ENCODE peak calls at places on chromosomes 12 and 14, in nine cellular contexts. U is neural progenitor cell, L is choroid plexus epithelial cell, P is natural killer cell, I is HFFc6, E is adrenal gland, D is endothelial cell, G is left ventricle myocardium inferior, J is lower lobe of right lung. W is an unnamed sample.

GRCh38 chr14:60184597-60185555 is 19.7 kb upstream of the DHRS7 start:
- DNase-seq in U (no peak), P (no peak), I (no peak), G (no peak), L (no peak), D (no peak), J (no peak), E (no peak), W (no peak)

GRCh38 chr12:41962171-41962572 is 182.5 kb downstream of the GXYLT1 start:
- DNase-seq in E (no peak), J (no peak), U (no peak), D (no peak), I (no peak), G (peak; percentile 25), L (no peak), P (no peak), W (no peak)

GRCh38 chr12:66678640-66679268 is at the start of gene GRIP1:
- DNase-seq in G (no peak), P (no peak), U (peak; percentile 61), L (no peak), I (no peak), D (no peak), J (no peak), E (no peak), W (no peak)

GRCh38 chr14:105155681-105156413 is 12.7 kb downstream of the JAG2 start:
- DNase-seq in J (no peak), E (no peak), U (no peak), P (no peak), G (no peak), D (no peak), I (no peak), L (no peak), W (no peak)

GRCh38 chr14:69673578-69674305 is 62.3 kb downstream of the SUSD6 start:
- DNase-seq in L (no peak), I (no peak), G (no peak), P (no peak), J (no peak), D (no peak), E (no peak), U (no peak), W (no peak)

GRCh38 chr12:96197503-96198272 is 3.5 kb downstream of the ELK3 start:
- DNase-seq in U (no peak), D (no peak), L (peak; percentile 90), I (peak; percentile 97), P (no peak), E (no peak), J (no peak), G (no peak), W (no peak)

GRCh38 chr14:20035449-20035848 is 389 bp downstream of the OR4K13 start:
- DNase-seq in P (no peak), I (no peak), D (no peak), E (no peak), L (no peak), G (no peak), U (no peak), J (no peak), W (no peak)

GRCh38 chr14:102785598-102785963 is 8.3 kb downstream of the TRAF3 start:
- DNase-seq in E (no peak), P (no peak), U (no peak), I (no peak), D (no peak), G (no peak), J (no peak), L (no peak), W (no peak)

GRCh38 chr14:89384023-89384422 is 33.0 kb downstream of the FOXN3 start:
- DNase-seq in I (no peak), P (no peak), U (no peak), J (no peak), E (no peak), G (no peak), D (no peak), L (no peak), W (no peak)

GRCh38 chr12:14886271-14886670 is 617 bp upstream of the MGP start:
- DNase-seq in U (no peak), P (no peak), I (no peak), E (no peak), L (no peak), D (no peak), G (no peak), J (no peak), W (no peak)

GRCh38 chr14:54672688-54673087 is 105.8 kb downstream of the SAMD4A start:
- DNase-seq in G (no peak), P (no peak), U (no peak), J (no peak), E (no peak), D (no peak), L (no peak), I (no peak), W (no peak)

GRCh38 chr12:124172646-124173045 is 122.2 kb upstream of the RFLNA start:
- DNase-seq in U (no peak), P (no peak), J (no peak), E (no peak), D (no peak), G (no peak), I (peak; percentile 78), L (peak; percentile 6), W (no peak)

GRCh38 chr14:64266206-64266605 is 28.0 kb downstream of the ESR2 start:
- DNase-seq in U (no peak), I (peak; percentile 18), D (no peak), E (no peak), J (no peak), P (no peak), L (peak; percentile 63), G (no peak), W (no peak)

GRCh38 chr12:65593206-65593833 is 231.0 kb upstream of the HMGA2 start:
- DNase-seq in P (no peak), J (no peak), I (peak; percentile 85), L (no peak), U (no peak), G (no peak), D (no peak), E (no peak), W (no peak)

GRCh38 chr12:50019524-50019923 is 5.8 kb downstream of the RACGAP1 start:
- DNase-seq in G (no peak), D (no peak), I (no peak), E (no peak), L (no peak), U (no peak), P (no peak), J (no peak), W (no peak)

GRCh38 chr12:22494319-22494718 is 50.0 kb downstream of the C2CD5 start:
- DNase-seq in J (no peak), L (peak; percentile 48), E (no peak), I (no peak), G (no peak), P (no peak), U (no peak), D (no peak), W (no peak)

GRCh38 chr12:115380509-115381120 is 696.6 kb upstream of the TBX3 start:
- DNase-seq in U (no peak), P (no peak), J (no peak), D (no peak), I (peak; percentile 17), G (no peak), L (no peak), E (no peak), W (no peak)
- TF ChIP-seq CTCF in U (no peak), P (no peak), J (no peak), D (no peak), I (no peak), G (no peak), L (no peak), E (no peak), W (no peak)

GRCh38 chr12:6754406-6754805 is 1.5 kb upstream of the MLF2 start:
- DNase-seq in L (no peak), U (no peak), D (no peak), J (no peak), I (no peak), G (no peak), P (no peak), E (no peak), W (no peak)

GRCh38 chr12:6753772-6754356 is 923 bp upstream of the MLF2 start:
- DNase-seq in G (no peak), P (no peak), J (no peak), L (no peak), E (peak; percentile 35), U (no peak), D (no peak), I (no peak), W (no peak)

GRCh38 chr12:6752181-6752930 is 585 bp downstream of the MLF2 start:
- DNase-seq in U (peak; percentile 79), L (peak; percentile 63), D (peak; percentile 38), P (no peak), G (peak; percentile 55), J (no peak), E (no peak), I (peak; percentile 54), W (peak; percentile 54)

GRCh38 chr12:6751767-6752166 is 1.2 kb downstream of the MLF2 start:
- DNase-seq in J (no peak), L (no peak), D (no peak), G (no peak), U (no peak), E (peak; percentile 40), P (no peak), I (no peak), W (no peak)

GRCh38 chr12:6752931-6753771 is at the start of gene MLF2:
- DNase-seq in U (peak; percentile 97), D (peak; percentile 99), I (peak; percentile 99), J (peak; percentile 99), G (peak; percentile 98), P (peak; percentile 97), E (peak; percentile 98), L (peak; percentile 100), W (peak; percentile 98)
- TF ChIP-seq CTCF in U (peak; percentile 95), D (peak; percentile 87), I (no peak), J (no peak), G (no peak), P (no peak), E (peak; percentile 98), L (no peak), W (no peak)

DNA sequence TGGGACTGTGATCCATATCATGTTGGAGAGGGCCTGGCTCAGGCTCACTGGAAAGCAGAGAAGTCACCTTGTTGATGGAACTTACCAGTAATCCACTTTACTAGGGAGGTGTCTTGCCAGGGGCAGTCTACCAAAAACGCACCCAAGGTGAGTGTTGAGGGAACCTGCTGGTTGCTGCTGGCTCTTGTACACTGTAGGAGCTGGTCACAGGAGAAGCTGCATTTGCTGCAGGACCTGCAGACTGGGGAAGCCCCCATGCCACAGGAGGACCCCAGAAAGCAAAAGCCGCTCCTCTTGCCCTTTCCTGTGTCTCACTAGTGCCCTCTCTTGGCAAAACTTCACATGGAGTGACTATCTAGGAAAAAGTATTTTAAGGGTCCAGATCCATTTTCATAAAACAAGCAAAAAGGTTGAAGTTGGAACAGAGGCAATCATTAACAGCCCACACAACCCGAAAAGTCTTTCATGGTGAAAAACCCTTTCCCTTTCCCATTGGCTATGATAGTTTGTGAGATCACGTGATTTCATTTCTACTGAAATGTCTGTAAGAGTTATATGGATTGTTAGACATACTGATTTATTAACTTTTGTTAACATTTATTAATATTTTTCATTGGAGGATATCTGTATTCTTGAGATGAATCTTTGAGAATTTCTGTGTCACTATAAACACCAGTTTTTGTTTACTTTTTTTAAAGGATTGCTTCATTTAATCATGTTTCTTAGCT is 59.2 kb downstream of the RASSF8 start:
- DNase-seq in G (no peak), D (peak; percentile 52), I (no peak), E (peak; percentile 57), J (no peak), L (peak; percentile 52), P (no peak), U (peak; percentile 85), W (no peak)
- TF ChIP-seq CTCF in G (peak; percentile 75), D (peak; percentile 58), I (peak; percentile 83), E (peak; percentile 57), J (peak; percentile 62), L (peak; percentile 71), P (no peak), U (peak; percentile 83), W (peak; percentile 22)

GRCh38 chr14:37116933-37117844 is 55.2 kb downstream of the SLC25A21 start:
- DNase-seq in D (no peak), E (no peak), I (peak; percentile 39), L (peak; percentile 91), J (no peak), U (no peak), G (no peak), P (no peak), W (no peak)
- TF ChIP-seq CTCF in D (no peak), E (no peak), I (peak; percentile 74), L (peak; percentile 78), J (no peak), U (no peak), G (no peak), P (no peak), W (no peak)